ENCODE peak calls at places on chromosomes 16 and 17, in nine cellular contexts. X is thoracic aorta, B is AG04449, S is RWPE1, V is heart left ventricle, F is GM06990, T is testis, Q is cardiac muscle cell, C is mesothelial cell of epicardium. H is an unnamed sample.

GRCh38 chr16:2474877-2475412 is at the start of gene TBC1D24:
- DNase-seq in X (no peak), B (no peak), S (peak; percentile 97), V (peak; percentile 91), F (peak; percentile 89), T (peak; percentile 89), Q (peak; percentile 86), C (peak; percentile 94), H (peak; percentile 89)

GRCh38 chr17:37255434-37255833 is 120.4 kb upstream of the C17orf78 start:
- DNase-seq in X (no peak), B (no peak), S (no peak), V (no peak), F (no peak), T (no peak), Q (no peak), C (no peak), H (no peak)

GRCh38 chr17:59332890-59333377 is 1.5 kb downstream of the YPEL2 start:
- DNase-seq in X (no peak), B (no peak), S (no peak), V (no peak), F (no peak), T (peak; percentile 53), Q (peak; percentile 59), C (no peak), H (peak; percentile 33)

GRCh38 chr17:40063034-40063765 is 435 bp downstream of the THRA start:
- DNase-seq in X (no peak), B (no peak), S (no peak), V (peak; percentile 45), F (no peak), T (no peak), Q (peak; percentile 55), C (peak; percentile 55), H (no peak)

GRCh38 chr16:78490847-78491246 is 391.4 kb downstream of the WWOX start:
- DNase-seq in X (peak; percentile 10), B (no peak), S (no peak), V (no peak), F (no peak), T (no peak), Q (no peak), C (no peak), H (peak; percentile 64)

GRCh38 chr17:63039342-63039741 is 73.3 kb downstream of the TANC2 start:
- DNase-seq in X (no peak), B (no peak), S (no peak), V (no peak), F (no peak), T (no peak), Q (no peak), C (no peak), H (no peak)

GRCh38 chr17:80485846-80486245 is 9.4 kb upstream of the NPTX1 start:
- DNase-seq in X (no peak), B (no peak), S (no peak), V (no peak), F (no peak), T (no peak), Q (no peak), C (no peak), H (no peak)

GRCh38 chr17:52995127-52995526 is 827.6 kb upstream of the KIF2B start:
- DNase-seq in X (no peak), B (no peak), S (no peak), V (no peak), F (no peak), T (no peak), Q (no peak), C (no peak), H (no peak)

GRCh38 chr17:36532435-36532975 is 2.2 kb downstream of the MYO19 start:
- DNase-seq in X (no peak), B (no peak), S (no peak), V (no peak), F (no peak), T (no peak), Q (no peak), C (no peak), H (no peak)

GRCh38 chr16:85754403-85754802 is 3.5 kb upstream of the C16orf74 start:
- DNase-seq in X (no peak), B (no peak), S (no peak), V (no peak), F (peak; percentile 48), T (no peak), Q (no peak), C (no peak), H (no peak)

GRCh38 chr16:86093801-86094750 is 195.1 kb downstream of the IRF8 start:
- DNase-seq in X (no peak), B (no peak), S (no peak), V (no peak), F (no peak), T (no peak), Q (no peak), C (no peak), H (no peak)

GRCh38 chr16:24346734-24347133 is 90.6 kb downstream of the CACNG3 start:
- DNase-seq in X (no peak), B (no peak), S (no peak), V (no peak), F (no peak), T (no peak), Q (no peak), C (no peak), H (no peak)

DNA sequence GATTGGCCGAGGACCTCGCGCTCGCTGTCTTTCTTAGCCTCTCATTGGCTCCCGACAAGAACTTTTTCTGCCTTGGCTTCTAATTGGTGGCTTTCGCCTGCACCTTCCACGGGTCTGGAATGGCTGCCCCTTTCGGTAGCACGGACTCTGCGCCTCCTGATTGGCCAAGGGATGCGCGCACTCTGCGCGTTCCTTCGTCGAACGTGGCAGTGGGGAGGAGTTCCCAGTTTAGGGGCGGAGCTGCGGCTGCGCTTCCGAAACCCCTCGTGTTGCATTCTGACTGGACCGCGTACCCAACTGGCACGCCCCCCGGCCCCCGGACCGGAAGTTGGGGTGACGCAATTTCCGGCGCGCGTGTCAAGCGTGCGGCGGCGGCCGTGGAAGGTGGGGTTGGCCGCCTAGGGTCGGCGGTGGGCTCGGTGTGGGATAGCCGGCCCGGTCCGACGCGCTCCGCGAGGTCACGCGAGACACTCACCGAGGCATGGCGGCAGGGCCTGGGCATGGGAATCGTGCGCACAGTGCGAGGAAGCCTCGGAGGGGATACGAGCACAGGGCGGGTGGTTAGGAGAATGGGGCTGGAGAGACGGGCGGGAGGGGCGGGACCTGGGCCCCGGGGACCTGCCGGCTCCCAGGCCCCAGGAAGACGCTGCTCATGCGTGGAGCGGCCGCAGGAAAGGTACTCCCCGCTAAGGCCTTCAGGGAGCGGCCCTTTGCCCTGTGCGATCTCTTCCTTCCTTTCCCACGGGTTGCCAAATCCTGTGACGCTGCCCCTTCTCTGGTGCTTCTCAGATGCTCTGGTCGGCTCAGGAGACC is 627 bp upstream of the P4HB start:
- DNase-seq in X (peak; percentile 94), B (peak; percentile 100), S (peak; percentile 99), V (peak; percentile 99), F (peak; percentile 100), T (peak; percentile 99), Q (peak; percentile 100), C (peak; percentile 100), H (peak; percentile 100)
- TF ChIP-seq CTCF in X (no peak), B (no peak), S (no peak), V (peak; percentile 19), F (no peak), T (peak; percentile 5), Q (no peak), C (no peak), H (no peak)

GRCh38 chr17:60330731-60331130 is 61.2 kb downstream of the USP32 start:
- DNase-seq in X (no peak), B (no peak), S (no peak), V (no peak), F (no peak), T (no peak), Q (peak; percentile 66), C (no peak), H (no peak)

GRCh38 chr17:60333628-60334031 is 58.3 kb downstream of the USP32 start:
- DNase-seq in X (no peak), B (no peak), S (no peak), V (no peak), F (no peak), T (no peak), Q (no peak), C (no peak), H (no peak)

GRCh38 chr17:60335289-60335688 is 56.6 kb downstream of the USP32 start:
- DNase-seq in X (no peak), B (no peak), S (no peak), V (no peak), F (no peak), T (no peak), Q (no peak), C (no peak), H (no peak)
- TF ChIP-seq CTCF in X (no peak), B (no peak), S (no peak), V (no peak), F (no peak), T (no peak), Q (no peak), C (no peak), H (no peak)

GRCh38 chr17:8016632-8017424 is 14.4 kb downstream of the GUCY2D start:
- DNase-seq in X (no peak), B (no peak), S (no peak), V (no peak), F (no peak), T (peak; percentile 55), Q (peak; percentile 76), C (peak; percentile 57), H (peak; percentile 70)
- TF ChIP-seq CTCF in X (peak; percentile 28), B (peak; percentile 44), S (peak; percentile 83), V (peak; percentile 55), F (peak; percentile 69), T (no peak), Q (peak; percentile 81), C (peak; percentile 68), H (peak; percentile 28)

GRCh38 chr16:56519459-56520250 is at the start of gene BBS2:
- DNase-seq in X (peak; percentile 43), B (no peak), S (peak; percentile 86), V (peak; percentile 93), F (peak; percentile 90), T (peak; percentile 89), Q (peak; percentile 88), C (peak; percentile 95), H (peak; percentile 92)
- TF ChIP-seq CTCF in X (no peak), B (no peak), S (no peak), V (no peak), F (no peak), T (no peak), Q (no peak), C (no peak), H (no peak)

DNA sequence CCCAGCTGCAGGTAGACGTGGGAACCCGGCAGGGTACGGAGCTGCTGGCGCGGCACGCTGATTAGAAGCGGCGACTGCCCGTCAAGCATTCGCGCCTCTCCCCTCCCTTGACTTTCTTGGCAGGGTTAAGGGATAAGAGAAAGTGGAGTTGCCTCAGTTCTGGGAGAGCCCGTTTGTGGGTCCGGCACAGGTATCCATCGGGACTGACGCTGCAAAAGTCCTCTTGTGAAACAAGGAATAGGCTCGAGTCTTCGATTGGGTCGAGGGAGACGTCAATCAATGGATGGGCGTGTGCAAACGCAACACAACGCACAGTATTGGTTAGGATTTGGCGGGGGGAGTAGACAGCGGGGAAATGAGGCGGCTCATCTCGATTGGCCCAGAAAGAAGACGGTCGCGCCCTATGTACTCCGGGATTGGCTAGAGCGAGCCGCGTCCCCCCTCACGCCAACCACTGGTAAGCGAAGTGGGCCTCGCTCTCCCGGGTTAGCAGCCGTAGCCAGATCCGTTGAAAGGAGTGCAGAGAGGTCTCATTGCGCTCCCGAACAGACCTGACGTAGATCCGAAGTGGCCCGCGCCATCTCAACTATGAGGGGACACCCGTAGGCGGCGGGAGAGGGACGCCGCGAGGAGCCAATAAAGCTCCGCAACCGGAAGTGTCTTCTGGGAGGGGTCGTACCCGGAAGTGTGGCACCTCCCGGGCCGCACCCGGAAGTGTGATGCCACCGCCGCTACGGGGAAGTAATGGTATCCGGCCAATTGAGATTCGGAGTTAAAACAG is at the start of gene MON1B:
- DNase-seq in X (peak; percentile 95), B (peak; percentile 92), S (peak; percentile 100), V (peak; percentile 97), F (peak; percentile 96), T (peak; percentile 99), Q (peak; percentile 99), C (peak; percentile 94), H (peak; percentile 99)
- TF ChIP-seq CTCF in X (no peak), B (no peak), S (no peak), V (no peak), F (no peak), T (no peak), Q (no peak), C (no peak), H (no peak)

H was measured in ascending aorta.